ENCODE peak calls at places on chromosomes 4 and X, in nine cellular contexts. W is pancreas, D is left ventricle myocardium inferior, C is stomach, Q is foreskin fibroblast, T is BJ, Z is uterus, N is mammary epithelial cell, E is dorsolateral prefrontal cortex. P is an unnamed sample.

GRCh38 chrX:67612231-67612630 is 68.4 kb downstream of the AR start:
- DNase-seq in W (no peak), D (no peak), C (no peak), Q (peak; percentile 58), T (no peak), Z (no peak), N (no peak), E (no peak), P (no peak)

GRCh38 chr4:67087897-67088296 is 457.4 kb downstream of the CENPC start:
- DNase-seq in W (no peak), D (no peak), C (peak; percentile 41), Q (no peak), T (no peak), Z (no peak), N (peak; percentile 22), E (no peak), P (no peak)

GRCh38 chr4:74123065-74123728 is 24.2 kb upstream of the CXCL2 start:
- DNase-seq in W (no peak), D (peak; percentile 18), C (no peak), Q (peak; percentile 69), T (no peak), Z (no peak), N (no peak), E (no peak), P (peak; percentile 57)

GRCh38 chr4:150581611-150582010 is 340 bp upstream of the MAB21L2 start:
- DNase-seq in W (no peak), D (no peak), C (no peak), Q (no peak), T (no peak), Z (no peak), N (no peak), E (no peak), P (no peak)

GRCh38 chr4:156798438-156798837 is 173.2 kb downstream of the PDGFC start:
- DNase-seq in W (no peak), D (no peak), C (no peak), Q (no peak), T (no peak), Z (no peak), N (peak; percentile 76), E (no peak), P (no peak)

GRCh38 chr4:38905657-38906398 is 38.2 kb downstream of the FAM114A1 start:
- DNase-seq in W (no peak), D (no peak), C (no peak), Q (no peak), T (no peak), Z (no peak), N (no peak), E (no peak), P (no peak)

GRCh38 chr4:26206981-26207380 is 113.8 kb upstream of the RBPJ start:
- DNase-seq in W (no peak), D (no peak), C (no peak), Q (no peak), T (no peak), Z (no peak), N (no peak), E (no peak), P (no peak)

GRCh38 chr4:75018811-75019210 is 85.9 kb downstream of the PARM1 start:
- DNase-seq in W (no peak), D (no peak), C (no peak), Q (no peak), T (no peak), Z (no peak), N (no peak), E (no peak), P (no peak)

GRCh38 chr4:178812866-178813265 is 1370.6 kb upstream of the AGA start:
- DNase-seq in W (peak; percentile 19), D (no peak), C (no peak), Q (no peak), T (no peak), Z (no peak), N (no peak), E (no peak), P (no peak)

GRCh38 chr4:156971623-156972369 is at the start of gene PDGFC:
- DNase-seq in W (peak; percentile 90), D (peak; percentile 79), C (peak; percentile 75), Q (peak; percentile 85), T (no peak), Z (peak; percentile 81), N (peak; percentile 54), E (peak; percentile 7), P (no peak)

GRCh38 chr4:128916832-128917231 is 107.3 kb downstream of the JADE1 start:
- DNase-seq in W (no peak), D (no peak), C (no peak), Q (no peak), T (no peak), Z (no peak), N (no peak), E (no peak), P (no peak)

GRCh38 chrX:25131055-25131454 is 115.3 kb upstream of the ARX start:
- DNase-seq in W (no peak), D (no peak), C (no peak), Q (peak; percentile 3), T (no peak), Z (no peak), N (peak; percentile 32), E (no peak), P (no peak)

GRCh38 chrX:14913241-14913640 is 40.0 kb downstream of the MOSPD2 start:
- DNase-seq in W (no peak), D (no peak), C (no peak), Q (no peak), T (no peak), Z (no peak), N (peak; percentile 69), E (no peak), P (no peak)

GRCh38 chr4:1988327-1988724 is 20.4 kb downstream of the NELFA start:
- DNase-seq in W (no peak), D (no peak), C (no peak), Q (no peak), T (no peak), Z (no peak), N (no peak), E (no peak), P (no peak)

GRCh38 chrX:21943460-21944135 is 3.1 kb downstream of the SMS start:
- DNase-seq in W (no peak), D (no peak), C (no peak), Q (peak; percentile 75), T (peak; percentile 69), Z (no peak), N (peak; percentile 85), E (no peak), P (peak; percentile 61)

GRCh38 chr4:40228497-40229365 is 31.9 kb downstream of the RHOH start:
- DNase-seq in W (no peak), D (no peak), C (no peak), Q (no peak), T (no peak), Z (no peak), N (no peak), E (no peak), P (no peak)

GRCh38 chr4:26803462-26803861 is 57.2 kb upstream of the STIM2 start:
- DNase-seq in W (no peak), D (no peak), C (no peak), Q (no peak), T (no peak), Z (no peak), N (no peak), E (peak; percentile 74), P (no peak)

GRCh38 chrX:42739258-42739657 is 38.7 kb downstream of the PPP1R2C start:
- DNase-seq in W (no peak), D (no peak), C (no peak), Q (no peak), T (no peak), Z (no peak), N (no peak), E (no peak), P (no peak)

GRCh38 chr4:180455226-180455625 is 1788.0 kb upstream of the TENM3 start:
- DNase-seq in W (no peak), D (no peak), C (no peak), Q (no peak), T (no peak), Z (no peak), N (peak; percentile 43), E (no peak), P (no peak)

GRCh38 chr4:180449395-180449956 is 1793.7 kb upstream of the TENM3 start:
- DNase-seq in W (no peak), D (no peak), C (no peak), Q (no peak), T (no peak), Z (no peak), N (peak; percentile 54), E (no peak), P (no peak)
- TF ChIP-seq CTCF in W (no peak), D (peak; percentile 13), C (no peak), Q (no peak), T (no peak), Z (no peak), N (peak; percentile 94), E (peak; percentile 26), P (peak; percentile 88)

GRCh38 chr4:85762204-85762884 is 287.4 kb downstream of the ARHGAP24 start:
- DNase-seq in W (no peak), D (no peak), C (peak; percentile 36), Q (peak; percentile 87), T (no peak), Z (no peak), N (no peak), E (no peak), P (no peak)
- H3K4me3 ChIP-seq in W (no peak overlapping the region), D (no peak overlapping the region), C (no peak overlapping the region), Q (no peak overlapping the region), T (no peak overlapping the region), Z (no peak overlapping the region), N (no peak overlapping the region), E (no peak overlapping the region), P (no peak overlapping the region)

GRCh38 chr4:7876096-7876993 is 63.3 kb downstream of the AFAP1 start:
- DNase-seq in W (no peak), D (no peak), C (no peak), Q (no peak), T (no peak), Z (no peak), N (peak; percentile 66), E (no peak), P (no peak)
- TF ChIP-seq CTCF in W (no peak), D (peak; percentile 39), C (no peak), Q (peak; percentile 45), T (peak; percentile 40), Z (peak; percentile 28), N (peak; percentile 49), E (no peak), P (peak; percentile 44)

DNA sequence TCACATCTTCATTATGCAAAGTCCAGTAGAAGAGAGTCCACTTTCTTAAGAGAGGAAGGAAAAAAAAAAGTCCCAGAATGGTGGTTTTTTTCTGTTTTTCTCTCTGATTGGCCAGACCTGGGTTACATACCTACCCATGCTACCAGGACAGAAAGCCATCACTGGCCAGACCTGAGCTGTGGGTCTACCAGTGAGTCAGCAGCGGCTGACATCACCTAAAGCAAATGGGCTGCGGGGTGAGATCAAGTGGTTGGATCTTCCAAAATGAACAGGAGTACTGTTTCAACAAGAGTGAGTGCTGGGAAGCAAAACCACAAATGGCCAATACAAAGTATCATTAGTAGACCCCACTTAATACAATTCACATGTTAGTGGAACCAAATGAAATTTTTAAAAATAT is 1.6 kb upstream of the NDST3 start:
- DNase-seq in W (no peak), D (no peak), C (no peak), Q (no peak), T (no peak), Z (no peak), N (peak; percentile 51), E (peak; percentile 51), P (no peak)
- H3K4me3 ChIP-seq in W (peak overlapping the region; percentile 39), D (peak overlapping the region; percentile 59), C (no peak overlapping the region), Q (peak overlapping the region; percentile 56), T (no peak overlapping the region), Z (no peak overlapping the region), N (no peak overlapping the region), E (peak overlapping the region; percentile 83), P (peak overlapping the region; percentile 57)

GRCh38 chrX:153927936-153928760 is 2.1 kb upstream of the ARHGAP4 start:
- DNase-seq in W (peak; percentile 97), D (peak; percentile 94), C (peak; percentile 96), Q (peak; percentile 97), T (peak; percentile 92), Z (peak; percentile 96), N (peak; percentile 99), E (peak; percentile 92), P (peak; percentile 62)
- TF ChIP-seq CTCF in W (no peak), D (peak; percentile 17), C (no peak), Q (no peak), T (peak; percentile 27), Z (no peak), N (peak; percentile 31), E (no peak), P (peak; percentile 21)

P was measured in epithelial cell of proximal tubule.